ENCODE peak calls at places on chromosomes 7 and 10, in five cellular contexts. One of them, this sample, is unnamed.

GRCh38 chr10:3445688-3446087 is 273.1 kb upstream of the PITRM1 start:
- DNase-seq in H1: no peak
- DNase-seq in GM23248: peak
- DNase-seq in astrocyte: no peak
- DNase-seq in neuronal stem cell: no peak
- DNase-seq in this sample: no peak

GRCh38 chr7:80488406-80488805 is 23.5 kb downstream of the GNAT3 start:
- DNase-seq in astrocyte: no peak
- DNase-seq in neuronal stem cell: no peak
- DNase-seq in H1: no peak
- DNase-seq in GM23248: peak
- DNase-seq in this sample: peak

GRCh38 chr7:143321734-143322133 is 5.8 kb downstream of the CLCN1 start:
- DNase-seq in neuronal stem cell: no peak
- DNase-seq in H1: no peak
- DNase-seq in astrocyte: no peak
- DNase-seq in GM23248: peak
- DNase-seq in this sample: no peak

GRCh38 chr10:124741281-124741921 is 2.8 kb downstream of the FAM53B start:
- DNase-seq in GM23248: peak
- DNase-seq in H1: no peak
- DNase-seq in astrocyte: peak
- DNase-seq in neuronal stem cell: peak
- DNase-seq in this sample: peak

GRCh38 chr7:39353615-39354376 is 212.4 kb upstream of the YAE1 start:
- DNase-seq in GM23248: peak
- DNase-seq in neuronal stem cell: peak
- DNase-seq in H1: peak
- DNase-seq in astrocyte: peak
- DNase-seq in this sample: peak

GRCh38 chr10:43076311-43076875 is 476 bp upstream of the RET start:
- DNase-seq in neuronal stem cell: no peak
- DNase-seq in GM23248: peak
- DNase-seq in astrocyte: no peak
- DNase-seq in H1: no peak
- DNase-seq in this sample: peak

GRCh38 chr7:36690514-36691187 is 33.6 kb downstream of the AOAH start:
- DNase-seq in GM23248: no peak
- DNase-seq in H1: no peak
- DNase-seq in astrocyte: no peak
- DNase-seq in neuronal stem cell: no peak
- DNase-seq in this sample: no peak

GRCh38 chr10:112490543-112490942 is 43.5 kb downstream of the VTI1A start:
- DNase-seq in neuronal stem cell: no peak
- DNase-seq in astrocyte: no peak
- DNase-seq in GM23248: peak
- DNase-seq in H1: no peak
- DNase-seq in this sample: no peak

GRCh38 chr10:97701438-97702064 is 12.0 kb upstream of the MARVELD1 start:
- DNase-seq in GM23248: peak
- DNase-seq in H1: no peak
- DNase-seq in neuronal stem cell: peak
- DNase-seq in astrocyte: peak
- DNase-seq in this sample: peak

GRCh38 chr7:98884416-98884815 is 6.1 kb downstream of the TRRAP start:
- DNase-seq in astrocyte: no peak
- DNase-seq in GM23248: no peak
- DNase-seq in H1: no peak
- DNase-seq in neuronal stem cell: no peak
- DNase-seq in this sample: no peak

GRCh38 chr10:107085661-107086525 is 78.6 kb downstream of the SORCS1 start:
- DNase-seq in neuronal stem cell: peak
- DNase-seq in GM23248: no peak
- DNase-seq in astrocyte: no peak
- DNase-seq in H1: no peak
- DNase-seq in this sample: no peak

GRCh38 chr7:77797734-77798393 is 370 bp downstream of the TMEM60 start:
- DNase-seq in neuronal stem cell: no peak
- DNase-seq in GM23248: peak
- DNase-seq in astrocyte: no peak
- DNase-seq in H1: no peak
- DNase-seq in this sample: peak

GRCh38 chr10:99560277-99561126 is 27.8 kb downstream of the NKX2-3 start:
- DNase-seq in astrocyte: no peak
- DNase-seq in neuronal stem cell: peak
- DNase-seq in GM23248: peak
- DNase-seq in H1: no peak
- DNase-seq in this sample: peak

GRCh38 chr7:99651290-99651689 is 28.5 kb downstream of the CYP3A5 start:
- DNase-seq in GM23248: no peak
- DNase-seq in H1: no peak
- DNase-seq in astrocyte: no peak
- DNase-seq in neuronal stem cell: no peak
- DNase-seq in this sample: no peak

GRCh38 chr10:132023092-132023811 is 41.5 kb upstream of the BNIP3 start:
- DNase-seq in GM23248: peak
- DNase-seq in H1: peak
- DNase-seq in astrocyte: peak
- DNase-seq in neuronal stem cell: peak
- DNase-seq in this sample: peak

GRCh38 chr7:134941185-134941900 is 45.0 kb upstream of the AGBL3 start:
- DNase-seq in GM23248: peak
- DNase-seq in neuronal stem cell: peak
- DNase-seq in H1: no peak
- DNase-seq in astrocyte: peak
- DNase-seq in this sample: peak

GRCh38 chr7:148356303-148356702 is 234.3 kb upstream of the C7orf33 start:
- DNase-seq in neuronal stem cell: no peak
- DNase-seq in H1: no peak
- DNase-seq in GM23248: no peak
- DNase-seq in astrocyte: no peak
- DNase-seq in this sample: no peak

GRCh38 chr7:139658919-139659675 is 118.7 kb downstream of the HIPK2 start:
- DNase-seq in H1: no peak
- DNase-seq in GM23248: no peak
- DNase-seq in astrocyte: no peak
- DNase-seq in neuronal stem cell: no peak
- DNase-seq in this sample: no peak

GRCh38 chr10:23354630-23355343 is 10.2 kb upstream of the C10orf67 start:
- DNase-seq in H1: no peak
- DNase-seq in GM23248: no peak
- DNase-seq in neuronal stem cell: no peak
- DNase-seq in astrocyte: no peak
- DNase-seq in this sample: no peak

GRCh38 chr10:127983701-127984100 is 76.8 kb downstream of the PTPRE start:
- DNase-seq in H1: no peak
- DNase-seq in astrocyte: no peak
- DNase-seq in neuronal stem cell: no peak
- DNase-seq in GM23248: no peak
- DNase-seq in this sample: no peak

GRCh38 chr7:83849135-83849534 is 200.2 kb upstream of the SEMA3E start:
- DNase-seq in GM23248: peak
- DNase-seq in H1: no peak
- DNase-seq in astrocyte: peak
- DNase-seq in neuronal stem cell: no peak
- DNase-seq in this sample: no peak

GRCh38 chr10:42888504-42889095 is 106.0 kb downstream of the BMS1 start:
- DNase-seq in GM23248: peak
- DNase-seq in neuronal stem cell: no peak
- DNase-seq in H1: no peak
- DNase-seq in astrocyte: no peak
- DNase-seq in this sample: peak

GRCh38 chr10:31074357-31075065 is 42.8 kb upstream of the ZNF438 start:
- DNase-seq in neuronal stem cell: no peak
- DNase-seq in astrocyte: no peak
- DNase-seq in GM23248: no peak
- DNase-seq in H1: no peak
- DNase-seq in this sample: peak

GRCh38 chr7:2729043-2729892 is 41.3 kb downstream of the AMZ1 start:
- DNase-seq in GM23248: no peak
- DNase-seq in H1: no peak
- DNase-seq in neuronal stem cell: no peak
- DNase-seq in astrocyte: peak
- DNase-seq in this sample: peak

GRCh38 chr7:149625339-149625946 is 127.8 kb upstream of the ZNF746 start:
- DNase-seq in H1: no peak
- DNase-seq in neuronal stem cell: peak
- DNase-seq in GM23248: peak
- DNase-seq in astrocyte: peak
- DNase-seq in this sample: peak

GRCh38 chr7:156764016-156764669 is 123.6 kb downstream of the RNF32 start:
- DNase-seq in astrocyte: peak
- DNase-seq in H1: no peak
- DNase-seq in neuronal stem cell: no peak
- DNase-seq in GM23248: peak
- DNase-seq in this sample: peak

GRCh38 chr10:1546431-1547110 is 190.8 kb downstream of the ADARB2 start:
- DNase-seq in astrocyte: no peak
- DNase-seq in neuronal stem cell: no peak
- DNase-seq in GM23248: no peak
- DNase-seq in H1: no peak
- DNase-seq in this sample: no peak

GRCh38 chr10:29099001-29099400 is 189.9 kb upstream of the LYZL1 start:
- DNase-seq in GM23248: no peak
- DNase-seq in neuronal stem cell: no peak
- DNase-seq in astrocyte: no peak
- DNase-seq in H1: no peak
- DNase-seq in this sample: peak

GRCh38 chr7:69800495-69800894 is 202.2 kb downstream of the AUTS2 start:
- DNase-seq in H1: peak
- DNase-seq in neuronal stem cell: no peak
- DNase-seq in astrocyte: peak
- DNase-seq in GM23248: peak
- DNase-seq in this sample: peak

GRCh38 chr10:36023939-36024338 is 381.8 kb upstream of the FZD8 start:
- DNase-seq in neuronal stem cell: no peak
- DNase-seq in H1: no peak
- DNase-seq in astrocyte: peak
- DNase-seq in GM23248: peak
- DNase-seq in this sample: peak

GRCh38 chr10:91378061-91378460 is 32.1 kb upstream of the HECTD2 start:
- DNase-seq in GM23248: peak
- DNase-seq in neuronal stem cell: no peak
- DNase-seq in H1: no peak
- DNase-seq in astrocyte: peak
- DNase-seq in this sample: no peak

GRCh38 chr7:32658034-32658944 is 163.0 kb downstream of the AVL9 start:
- DNase-seq in H1: no peak
- DNase-seq in neuronal stem cell: no peak
- DNase-seq in astrocyte: peak
- DNase-seq in GM23248: no peak
- DNase-seq in this sample: peak

GRCh38 chr10:50511512-50512213 is 112.1 kb downstream of the SGMS1 start:
- DNase-seq in neuronal stem cell: no peak
- DNase-seq in astrocyte: peak
- DNase-seq in H1: no peak
- DNase-seq in GM23248: no peak
- DNase-seq in this sample: peak

GRCh38 chr7:81715984-81716588 is 53.8 kb downstream of the HGF start:
- DNase-seq in neuronal stem cell: peak
- DNase-seq in H1: no peak
- DNase-seq in GM23248: peak
- DNase-seq in astrocyte: peak
- DNase-seq in this sample: no peak

GRCh38 chr7:117972606-117973005 is 99.4 kb upstream of the CTTNBP2 start:
- DNase-seq in neuronal stem cell: no peak
- DNase-seq in GM23248: no peak
- DNase-seq in astrocyte: no peak
- DNase-seq in H1: no peak
- DNase-seq in this sample: no peak
- H3K9ac ChIP-seq in neuronal stem cell: no peak
- H3K9ac ChIP-seq in GM23248: no peak
- H3K9ac ChIP-seq in astrocyte: no peak
- H3K9ac ChIP-seq in H1: no peak
- H3K9ac ChIP-seq in this sample: no peak

GRCh38 chr7:17403996-17404395 is 105.5 kb downstream of the AHR start:
- DNase-seq in H1: no peak
- DNase-seq in neuronal stem cell: no peak
- DNase-seq in astrocyte: no peak
- DNase-seq in GM23248: no peak
- DNase-seq in this sample: no peak

GRCh38 chr7:17408245-17408903 is 109.9 kb downstream of the AHR start:
- DNase-seq in GM23248: peak
- DNase-seq in neuronal stem cell: no peak
- DNase-seq in astrocyte: peak
- DNase-seq in H1: no peak
- DNase-seq in this sample: peak

GRCh38 chr7:17407229-17407628 is 108.8 kb downstream of the AHR start:
- DNase-seq in astrocyte: no peak
- DNase-seq in GM23248: peak
- DNase-seq in neuronal stem cell: no peak
- DNase-seq in H1: no peak
- DNase-seq in this sample: no peak

GRCh38 chr7:17406756-17407155 is 108.3 kb downstream of the AHR start:
- DNase-seq in neuronal stem cell: no peak
- DNase-seq in H1: no peak
- DNase-seq in GM23248: peak
- DNase-seq in astrocyte: peak
- DNase-seq in this sample: peak

GRCh38 chr7:17405786-17406185 is 107.3 kb downstream of the AHR start:
- DNase-seq in astrocyte: peak
- DNase-seq in neuronal stem cell: no peak
- DNase-seq in GM23248: peak
- DNase-seq in H1: no peak
- DNase-seq in this sample: peak
- H3K4me2 ChIP-seq in astrocyte: peak
- H3K4me2 ChIP-seq in neuronal stem cell: no peak
- H3K4me2 ChIP-seq in GM23248: peak
- H3K4me2 ChIP-seq in H1: no peak
- H3K4me2 ChIP-seq in this sample: no peak

DNA sequence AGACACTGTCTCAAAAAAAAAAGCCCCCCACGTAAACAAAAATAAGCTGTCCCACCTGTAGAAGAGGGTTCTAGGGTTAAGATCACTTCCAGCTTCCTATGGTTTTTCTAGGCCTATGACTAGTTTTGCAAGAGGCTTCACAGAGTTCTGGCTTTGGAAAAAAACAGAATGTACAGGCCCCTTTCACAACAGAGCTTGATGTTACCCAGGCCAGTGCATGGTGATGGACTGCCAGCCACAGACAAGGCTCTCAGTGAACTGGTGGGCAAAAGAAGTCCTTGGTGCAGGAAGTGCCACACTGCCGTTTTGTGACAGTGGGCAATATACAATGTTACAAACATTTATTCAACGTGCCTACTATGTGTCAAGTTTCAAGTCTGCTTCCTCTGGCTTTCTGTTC is 18.3 kb upstream of the EFCAB10 start:
- DNase-seq in neuronal stem cell: no peak
- DNase-seq in H1: no peak
- DNase-seq in astrocyte: no peak
- DNase-seq in GM23248: no peak
- DNase-seq in this sample: no peak
- H3K9ac ChIP-seq in neuronal stem cell: no peak
- H3K9ac ChIP-seq in H1: no peak
- H3K9ac ChIP-seq in astrocyte: no peak
- H3K9ac ChIP-seq in GM23248: no peak
- H3K9ac ChIP-seq in this sample: no peak

GRCh38 chr10:117138838-117139580 is 939 bp upstream of the VAX1 start:
- DNase-seq in GM23248: no peak
- DNase-seq in neuronal stem cell: peak
- DNase-seq in astrocyte: no peak
- DNase-seq in H1: no peak
- DNase-seq in this sample: peak
- H3K4me2 ChIP-seq in GM23248: no peak
- H3K4me2 ChIP-seq in neuronal stem cell: peak
- H3K4me2 ChIP-seq in astrocyte: peak
- H3K4me2 ChIP-seq in H1: peak
- H3K4me2 ChIP-seq in this sample: no peak

This sample was measured in trophoblast cell.